ENCODE peak calls at places on chromosomes 7 and 10, in six cellular contexts. One of them, this sample, is unnamed. For H3K36me3, the result is how much of the 10 kb centered on the place peaks cover.

GRCh38 chr7:131302876-131303707 is 24.6 kb upstream of the MKLN1 start:
- DNase-seq in stomach: peak
- DNase-seq in sigmoid colon: no peak
- DNase-seq in GM23338: peak
- DNase-seq in transverse colon: peak
- DNase-seq in esophagus muscularis mucosa: peak
- DNase-seq in this sample: no peak

GRCh38 chr7:135193615-135194081 is 17.7 kb downstream of the WDR91 start:
- DNase-seq in stomach: no peak
- DNase-seq in sigmoid colon: no peak
- DNase-seq in GM23338: no peak
- DNase-seq in transverse colon: no peak
- DNase-seq in esophagus muscularis mucosa: no peak
- DNase-seq in this sample: no peak

GRCh38 chr10:123583639-123584418 is 82.3 kb upstream of the GPR26 start:
- DNase-seq in stomach: peak
- DNase-seq in sigmoid colon: peak
- DNase-seq in GM23338: peak
- DNase-seq in transverse colon: peak
- DNase-seq in esophagus muscularis mucosa: peak
- DNase-seq in this sample: peak

GRCh38 chr10:127266431-127266830 is 70.0 kb upstream of the INSYN2A start:
- DNase-seq in stomach: no peak
- DNase-seq in sigmoid colon: no peak
- DNase-seq in GM23338: no peak
- DNase-seq in transverse colon: no peak
- DNase-seq in esophagus muscularis mucosa: no peak
- DNase-seq in this sample: no peak

GRCh38 chr10:102837230-102837721 is at the start of gene CYP17A1:
- DNase-seq in stomach: peak
- DNase-seq in sigmoid colon: no peak
- DNase-seq in GM23338: no peak
- DNase-seq in transverse colon: no peak
- DNase-seq in esophagus muscularis mucosa: no peak
- DNase-seq in this sample: no peak

GRCh38 chr10:118583611-118584010 is 11.8 kb downstream of the PRLHR start:
- DNase-seq in stomach: no peak
- DNase-seq in sigmoid colon: no peak
- DNase-seq in GM23338: no peak
- DNase-seq in transverse colon: no peak
- DNase-seq in esophagus muscularis mucosa: no peak
- DNase-seq in this sample: no peak

GRCh38 chr7:115679976-115680375 is 350.6 kb downstream of the TFEC start:
- DNase-seq in stomach: no peak
- DNase-seq in sigmoid colon: no peak
- DNase-seq in GM23338: peak
- DNase-seq in transverse colon: peak
- DNase-seq in esophagus muscularis mucosa: no peak
- DNase-seq in this sample: no peak

GRCh38 chr7:50312589-50313162 is 8.2 kb downstream of the IKZF1 start:
- DNase-seq in stomach: no peak
- DNase-seq in sigmoid colon: no peak
- DNase-seq in GM23338: no peak
- DNase-seq in transverse colon: no peak
- DNase-seq in esophagus muscularis mucosa: no peak
- DNase-seq in this sample: no peak

GRCh38 chr7:151806204-151806603 is 70.7 kb downstream of the PRKAG2 start:
- DNase-seq in stomach: peak
- DNase-seq in sigmoid colon: no peak
- DNase-seq in GM23338: no peak
- DNase-seq in transverse colon: no peak
- DNase-seq in esophagus muscularis mucosa: no peak
- DNase-seq in this sample: no peak

GRCh38 chr7:29929018-29929807 is 60.4 kb downstream of the SCRN1 start:
- DNase-seq in stomach: no peak
- DNase-seq in sigmoid colon: no peak
- DNase-seq in GM23338: no peak
- DNase-seq in transverse colon: no peak
- DNase-seq in esophagus muscularis mucosa: no peak
- DNase-seq in this sample: no peak

GRCh38 chr10:122279725-122280141 is 8.6 kb downstream of the BTBD16 start:
- DNase-seq in stomach: peak
- DNase-seq in sigmoid colon: peak
- DNase-seq in GM23338: peak
- DNase-seq in transverse colon: no peak
- DNase-seq in esophagus muscularis mucosa: no peak
- DNase-seq in this sample: no peak

GRCh38 chr10:61993676-61994401 is 92.3 kb downstream of the ARID5B start:
- DNase-seq in stomach: no peak
- DNase-seq in sigmoid colon: no peak
- DNase-seq in GM23338: no peak
- DNase-seq in transverse colon: no peak
- DNase-seq in esophagus muscularis mucosa: no peak
- DNase-seq in this sample: no peak

GRCh38 chr10:110443239-110444008 is 54.3 kb upstream of the DUSP5 start:
- DNase-seq in stomach: no peak
- DNase-seq in sigmoid colon: peak
- DNase-seq in GM23338: no peak
- DNase-seq in transverse colon: peak
- DNase-seq in esophagus muscularis mucosa: no peak
- DNase-seq in this sample: peak

GRCh38 chr10:70114902-70115301 is 17.7 kb downstream of the AIFM2 start:
- DNase-seq in stomach: no peak
- DNase-seq in sigmoid colon: no peak
- DNase-seq in GM23338: peak
- DNase-seq in transverse colon: no peak
- DNase-seq in esophagus muscularis mucosa: no peak
- DNase-seq in this sample: peak

GRCh38 chr7:127751062-127751722 is 99.2 kb downstream of the SND1 start:
- DNase-seq in stomach: no peak
- DNase-seq in sigmoid colon: no peak
- DNase-seq in GM23338: peak
- DNase-seq in transverse colon: no peak
- DNase-seq in esophagus muscularis mucosa: no peak
- DNase-seq in this sample: no peak

GRCh38 chr7:52270301-52270700 is 765.1 kb upstream of the POM121L12 start:
- DNase-seq in stomach: no peak
- DNase-seq in sigmoid colon: no peak
- DNase-seq in GM23338: no peak
- DNase-seq in transverse colon: no peak
- DNase-seq in esophagus muscularis mucosa: no peak
- DNase-seq in this sample: no peak

GRCh38 chr10:71575934-71576801 is 143.4 kb downstream of the C10orf105 start:
- DNase-seq in stomach: no peak
- DNase-seq in sigmoid colon: no peak
- DNase-seq in GM23338: no peak
- DNase-seq in transverse colon: no peak
- DNase-seq in esophagus muscularis mucosa: no peak
- DNase-seq in this sample: no peak

GRCh38 chr10:103231047-103231551 is 14.6 kb upstream of the RPEL1 start:
- DNase-seq in stomach: peak
- DNase-seq in sigmoid colon: no peak
- DNase-seq in GM23338: peak
- DNase-seq in transverse colon: no peak
- DNase-seq in esophagus muscularis mucosa: no peak
- DNase-seq in this sample: no peak

GRCh38 chr10:59708816-59709471 is 706 bp downstream of the SLC16A9 start:
- DNase-seq in stomach: no peak
- DNase-seq in sigmoid colon: peak
- DNase-seq in GM23338: peak
- DNase-seq in transverse colon: peak
- DNase-seq in esophagus muscularis mucosa: no peak
- DNase-seq in this sample: peak

GRCh38 chr10:29472268-29473086 is 162.3 kb downstream of the SVIL start:
- DNase-seq in stomach: no peak
- DNase-seq in sigmoid colon: no peak
- DNase-seq in GM23338: no peak
- DNase-seq in transverse colon: no peak
- DNase-seq in esophagus muscularis mucosa: no peak
- DNase-seq in this sample: no peak

GRCh38 chr10:29473087-29473356 is 161.7 kb downstream of the SVIL start:
- DNase-seq in stomach: no peak
- DNase-seq in sigmoid colon: no peak
- DNase-seq in GM23338: no peak
- DNase-seq in transverse colon: no peak
- DNase-seq in esophagus muscularis mucosa: no peak
- DNase-seq in this sample: no peak

GRCh38 chr10:29470843-29471482 is 163.8 kb downstream of the SVIL start:
- DNase-seq in stomach: no peak
- DNase-seq in sigmoid colon: no peak
- DNase-seq in GM23338: no peak
- DNase-seq in transverse colon: no peak
- DNase-seq in esophagus muscularis mucosa: no peak
- DNase-seq in this sample: no peak

GRCh38 chr10:29470355-29470705 is 164.4 kb downstream of the SVIL start:
- DNase-seq in stomach: no peak
- DNase-seq in sigmoid colon: no peak
- DNase-seq in GM23338: peak
- DNase-seq in transverse colon: no peak
- DNase-seq in esophagus muscularis mucosa: no peak
- DNase-seq in this sample: no peak

DNA sequence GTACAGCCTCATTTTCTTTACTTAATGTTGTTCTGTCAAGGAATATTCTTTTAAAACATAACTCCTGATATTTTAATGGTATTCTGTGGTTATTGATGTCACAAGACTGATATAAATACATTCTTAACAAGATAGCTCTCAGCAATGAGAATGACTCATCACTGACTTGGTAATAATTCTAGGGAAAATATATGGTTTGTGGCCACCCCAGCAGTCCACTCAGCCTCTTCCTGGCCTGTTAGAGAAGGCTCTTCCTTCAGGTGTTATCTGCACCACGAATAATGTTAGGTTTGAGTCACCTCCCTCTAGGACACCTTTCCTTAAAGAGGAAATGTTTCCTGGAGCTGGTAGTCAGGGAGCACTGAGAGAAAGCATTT is 163.3 kb downstream of the SVIL start:
- DNase-seq in stomach: no peak
- DNase-seq in sigmoid colon: no peak
- DNase-seq in GM23338: no peak
- DNase-seq in transverse colon: no peak
- DNase-seq in esophagus muscularis mucosa: no peak
- DNase-seq in this sample: no peak
- H3K36me3 ChIP-seq in stomach: half or more
- H3K36me3 ChIP-seq in sigmoid colon: half or more
- H3K36me3 ChIP-seq in GM23338: under half
- H3K36me3 ChIP-seq in transverse colon: half or more
- H3K36me3 ChIP-seq in esophagus muscularis mucosa: half or more
- H3K36me3 ChIP-seq in this sample: under half

DNA sequence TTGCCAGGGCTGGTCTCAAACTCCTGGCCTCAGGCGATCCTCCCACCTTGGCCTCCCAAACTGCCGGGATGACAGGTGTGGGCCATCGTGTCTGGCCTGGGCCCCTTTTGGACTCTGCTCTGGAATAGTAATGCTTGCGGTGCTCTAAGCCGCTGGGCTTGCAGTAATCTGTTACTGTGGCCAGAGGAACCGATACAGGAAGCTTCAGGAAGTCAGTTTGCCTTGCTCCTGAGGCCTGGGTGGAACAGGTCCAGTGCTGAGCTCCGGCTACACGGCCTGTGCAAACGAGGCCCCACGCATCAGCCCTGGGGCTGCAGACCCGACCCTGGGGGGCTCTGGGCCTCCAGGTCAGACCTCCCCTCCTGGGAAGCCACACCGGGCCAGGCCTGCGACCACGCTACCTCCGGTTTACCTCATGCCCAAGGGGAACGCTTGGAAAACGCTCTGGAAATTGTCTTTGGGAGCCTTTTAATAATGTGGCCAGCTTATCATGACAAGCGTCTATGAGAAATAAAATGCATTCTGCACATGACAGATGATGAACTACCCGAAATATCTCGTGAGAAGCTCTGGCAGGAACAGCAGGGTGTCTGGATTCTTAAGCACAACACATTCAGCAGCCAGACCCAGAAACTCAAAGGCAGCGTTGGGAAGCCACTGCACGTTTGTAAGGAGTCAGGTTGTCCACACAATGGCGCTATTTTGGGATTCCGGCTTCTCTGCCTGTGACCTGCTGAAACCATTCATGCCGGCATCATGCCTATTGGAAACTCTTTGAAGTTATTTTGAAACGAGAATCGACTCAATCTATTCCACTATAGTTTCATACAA is 10.1 kb upstream of the ADAP1 start:
- DNase-seq in stomach: no peak
- DNase-seq in sigmoid colon: peak
- DNase-seq in GM23338: peak
- DNase-seq in transverse colon: no peak
- DNase-seq in esophagus muscularis mucosa: no peak
- DNase-seq in this sample: peak
- TF ChIP-seq POLR2AphosphoS5 in stomach: no peak
- TF ChIP-seq POLR2AphosphoS5 in sigmoid colon: peak
- TF ChIP-seq POLR2AphosphoS5 in GM23338: no peak
- TF ChIP-seq POLR2AphosphoS5 in transverse colon: peak
- TF ChIP-seq POLR2AphosphoS5 in esophagus muscularis mucosa: peak
- TF ChIP-seq POLR2AphosphoS5 in this sample: peak

GRCh38 chr10:3251172-3251571 is 78.6 kb upstream of the PITRM1 start:
- DNase-seq in stomach: no peak
- DNase-seq in sigmoid colon: peak
- DNase-seq in GM23338: no peak
- DNase-seq in transverse colon: no peak
- DNase-seq in esophagus muscularis mucosa: no peak
- DNase-seq in this sample: no peak
- H3K36me3 ChIP-seq in stomach: under half
- H3K36me3 ChIP-seq in sigmoid colon: under half
- H3K36me3 ChIP-seq in GM23338: under half
- H3K36me3 ChIP-seq in transverse colon: under half
- H3K36me3 ChIP-seq in esophagus muscularis mucosa: under half
- H3K36me3 ChIP-seq in this sample: under half

GRCh38 chr7:148299335-148299734 is 291.2 kb upstream of the C7orf33 start:
- DNase-seq in stomach: no peak
- DNase-seq in sigmoid colon: no peak
- DNase-seq in GM23338: no peak
- DNase-seq in transverse colon: no peak
- DNase-seq in esophagus muscularis mucosa: no peak
- DNase-seq in this sample: no peak

GRCh38 chr7:148296994-148297644 is 293.4 kb upstream of the C7orf33 start:
- DNase-seq in stomach: no peak
- DNase-seq in sigmoid colon: no peak
- DNase-seq in GM23338: peak
- DNase-seq in transverse colon: no peak
- DNase-seq in esophagus muscularis mucosa: no peak
- DNase-seq in this sample: no peak

GRCh38 chr7:148304456-148304855 is 286.1 kb upstream of the C7orf33 start:
- DNase-seq in stomach: no peak
- DNase-seq in sigmoid colon: no peak
- DNase-seq in GM23338: no peak
- DNase-seq in transverse colon: peak
- DNase-seq in esophagus muscularis mucosa: no peak
- DNase-seq in this sample: no peak

GRCh38 chr7:148303295-148304013 is 287.1 kb upstream of the C7orf33 start:
- DNase-seq in stomach: no peak
- DNase-seq in sigmoid colon: peak
- DNase-seq in GM23338: no peak
- DNase-seq in transverse colon: peak
- DNase-seq in esophagus muscularis mucosa: no peak
- DNase-seq in this sample: no peak

DNA sequence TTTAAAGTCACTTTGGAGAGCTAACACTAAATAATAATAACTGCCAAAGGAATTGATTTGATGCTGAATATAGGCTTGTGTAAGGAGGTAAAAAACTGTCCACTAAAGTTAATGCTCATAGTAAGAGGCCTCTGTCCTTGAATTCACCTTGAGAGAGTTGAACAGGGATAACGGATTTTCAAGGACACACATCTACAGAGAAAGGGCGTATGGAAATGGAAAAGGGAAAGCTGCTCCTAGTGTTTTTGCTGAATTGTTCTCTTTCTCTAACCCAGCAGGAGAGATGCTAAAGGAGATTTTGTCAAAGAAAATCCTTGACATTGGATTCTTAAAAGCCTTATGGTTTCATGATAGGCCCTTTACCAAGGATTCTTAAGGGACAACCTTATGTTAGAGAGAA is 290.7 kb upstream of the C7orf33 start:
- DNase-seq in stomach: no peak
- DNase-seq in sigmoid colon: no peak
- DNase-seq in GM23338: no peak
- DNase-seq in transverse colon: no peak
- DNase-seq in esophagus muscularis mucosa: no peak
- DNase-seq in this sample: no peak
- TF ChIP-seq POLR2AphosphoS5 in stomach: no peak
- TF ChIP-seq POLR2AphosphoS5 in sigmoid colon: no peak
- TF ChIP-seq POLR2AphosphoS5 in GM23338: no peak
- TF ChIP-seq POLR2AphosphoS5 in transverse colon: no peak
- TF ChIP-seq POLR2AphosphoS5 in esophagus muscularis mucosa: no peak
- TF ChIP-seq POLR2AphosphoS5 in this sample: no peak

This sample was measured in spleen.